ENCODE peak calls at places on chromosome 5, in five cellular contexts. I is HFF-Myc, K is psoas muscle, Y is tibial nerve, J is mesothelial cell of epicardium. A is an unnamed sample.
A peak's percentile ranks its signal among the peaks of the same experiment; 100 is the strongest.

GRCh38 chr5:173295796-173296195 is 32.4 kb downstream of the STC2 start:
- DNase-seq in I (no peak), K (no peak), Y (no peak), J (no peak), A (no peak)

GRCh38 chr5:72503888-72504491 is 3.2 kb downstream of the ZNF366 start:
- DNase-seq in I (no peak), K (no peak), Y (no peak), J (no peak), A (no peak)

GRCh38 chr5:126597156-126597555 is 2.1 kb upstream of the ALDH7A1 start:
- DNase-seq in I (no peak), K (no peak), Y (no peak), J (no peak), A (no peak)

GRCh38 chr5:132301341-132302274 is 7.4 kb downstream of the SLC22A4 start:
- DNase-seq in I (no peak), K (no peak), Y (no peak), J (no peak), A (no peak)

GRCh38 chr5:93186031-93186682 is 394.9 kb downstream of the NR2F1-AS1 start:
- DNase-seq in I (no peak), K (no peak), Y (no peak), J (no peak), A (no peak)

GRCh38 chr5:54492196-54492595 is 25.4 kb upstream of the SNX18 start:
- DNase-seq in I (no peak), K (no peak), Y (no peak), J (no peak), A (no peak)

GRCh38 chr5:115718853-115719252 is 93.0 kb upstream of the TMED7 start:
- DNase-seq in I (no peak), K (no peak), Y (peak; percentile 38), J (no peak), A (no peak)

GRCh38 chr5:34511915-34512314 is 144.2 kb upstream of the RAI14 start:
- DNase-seq in I (no peak), K (no peak), Y (peak; percentile 72), J (no peak), A (no peak)

GRCh38 chr5:169531631-169532030 is 51.9 kb upstream of the SPDL1 start:
- DNase-seq in I (no peak), K (no peak), Y (no peak), J (no peak), A (no peak)

GRCh38 chr5:32279223-32279622 is 33.5 kb downstream of the MTMR12 start:
- DNase-seq in I (no peak), K (no peak), Y (no peak), J (no peak), A (no peak)

GRCh38 chr5:32713396-32714381 is 2.6 kb downstream of the NPR3 start:
- DNase-seq in I (no peak), K (no peak), Y (no peak), J (peak; percentile 45), A (no peak)

GRCh38 chr5:34957857-34958690 is 28.7 kb downstream of the DNAJC21 start:
- DNase-seq in I (no peak), K (no peak), Y (peak; percentile 20), J (no peak), A (no peak)

GRCh38 chr5:14849516-14850294 is 21.9 kb downstream of the ANKH start:
- DNase-seq in I (no peak), K (no peak), Y (no peak), J (no peak), A (no peak)

GRCh38 chr5:172852490-172853354 is 18.7 kb downstream of the ERGIC1 start:
- DNase-seq in I (no peak), K (peak; percentile 72), Y (no peak), J (no peak), A (peak; percentile 42)

GRCh38 chr5:3401635-3402034 is 194.0 kb upstream of the IRX1 start:
- DNase-seq in I (no peak), K (no peak), Y (no peak), J (no peak), A (no peak)

GRCh38 chr5:153490124-153491085 is at the start of gene GRIA1:
- DNase-seq in I (no peak), K (no peak), Y (no peak), J (peak; percentile 44), A (no peak)

GRCh38 chr5:120055858-120056257 is 408.2 kb upstream of the PRR16 start:
- DNase-seq in I (peak; percentile 16), K (no peak), Y (no peak), J (no peak), A (no peak)

GRCh38 chr5:40121236-40121635 is 558.5 kb upstream of the PTGER4 start:
- DNase-seq in I (no peak), K (no peak), Y (no peak), J (no peak), A (no peak)

GRCh38 chr5:92561362-92562006 is 1019.5 kb downstream of the NR2F1-AS1 start:
- DNase-seq in I (no peak), K (no peak), Y (no peak), J (no peak), A (no peak)

GRCh38 chr5:91357012-91357634 is 26.0 kb downstream of the ARRDC3 start:
- DNase-seq in I (no peak), K (no peak), Y (no peak), J (no peak), A (no peak)

GRCh38 chr5:86152988-86153560 is 464.7 kb upstream of the COX7C start:
- DNase-seq in I (no peak), K (no peak), Y (no peak), J (no peak), A (no peak)

DNA sequence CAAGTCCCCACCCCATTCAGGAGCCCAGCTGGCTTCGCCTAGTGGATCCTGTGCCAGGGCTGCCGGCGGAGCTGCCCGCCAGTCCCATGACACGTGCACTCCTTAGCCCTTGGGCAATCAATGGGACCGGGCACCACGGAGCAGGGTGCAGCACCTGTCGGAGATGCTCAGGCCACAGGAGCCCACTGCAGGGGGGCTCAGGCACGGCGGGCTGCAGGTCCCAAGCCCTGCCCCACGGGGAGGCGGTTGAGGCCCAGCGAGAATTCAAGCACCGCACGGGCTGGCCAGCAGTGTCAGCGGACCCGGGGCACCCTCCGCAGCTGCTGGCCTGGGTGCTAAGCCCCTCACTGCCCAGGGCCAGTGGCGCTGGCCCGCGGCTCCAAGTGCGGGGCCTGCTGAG is 969.7 kb upstream of the CDH10 start:
- DNase-seq in I (no peak), K (no peak), Y (no peak), J (no peak), A (no peak)
- TF ChIP-seq CTCF in I (no peak), K (no peak), Y (no peak), J (no peak), A (no peak)

DNA sequence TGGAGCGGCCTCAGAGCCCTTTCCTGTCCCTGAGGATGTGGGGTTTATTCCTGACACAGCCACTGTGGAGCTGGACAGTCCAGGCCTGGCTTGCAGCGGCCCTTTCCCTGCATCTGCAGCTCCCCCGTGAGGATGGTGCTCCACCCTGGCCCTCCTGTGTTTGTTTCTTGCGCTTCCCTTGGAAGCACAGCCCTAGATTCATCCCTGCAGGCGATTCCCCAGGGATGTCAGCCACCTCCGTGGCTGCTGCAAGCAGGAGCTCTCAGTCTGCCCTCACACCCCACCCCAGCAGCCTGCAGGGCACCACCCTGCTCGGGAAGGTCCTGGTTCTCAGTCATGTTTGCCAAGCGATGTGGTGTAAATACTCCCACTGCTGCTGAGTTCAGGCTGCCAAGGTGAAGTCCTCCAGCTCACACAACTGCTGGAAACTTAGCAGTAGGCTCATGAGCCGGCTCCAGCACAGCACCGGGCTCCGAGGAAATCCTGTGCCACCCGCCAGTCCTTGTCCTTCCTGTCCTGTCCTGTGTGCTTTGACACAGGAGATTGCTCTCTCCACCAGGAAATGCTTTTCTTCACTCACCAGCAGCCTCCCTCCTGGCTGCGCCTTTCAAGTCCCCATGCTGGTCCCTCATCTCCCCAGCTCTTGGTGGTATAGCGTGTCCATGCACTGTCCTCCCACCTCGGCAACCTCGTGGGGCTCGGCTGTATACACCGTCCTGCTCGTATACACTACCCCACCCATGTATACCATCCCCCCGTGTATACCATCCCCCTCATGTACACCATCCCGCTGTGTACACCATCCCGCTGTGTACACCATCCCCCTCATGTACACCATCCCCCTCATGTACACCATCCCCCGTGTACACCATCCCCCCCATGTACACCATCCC is 16.2 kb downstream of the ROPN1L start:
- DNase-seq in I (no peak), K (no peak), Y (no peak), J (no peak), A (no peak)
- TF ChIP-seq CTCF in I (no peak), K (no peak), Y (no peak), J (no peak), A (no peak)

GRCh38 chr5:59496524-59497134 is 396.9 kb downstream of the PDE4D start:
- DNase-seq in I (no peak), K (no peak), Y (no peak), J (no peak), A (no peak)
- TF ChIP-seq CTCF in I (peak; percentile 50), K (no peak), Y (no peak), J (no peak), A (peak; percentile 12)

GRCh38 chr5:138635268-138635667 is 60.1 kb upstream of the HSPA9 start:
- DNase-seq in I (no peak), K (no peak), Y (no peak), J (no peak), A (no peak)
- TF ChIP-seq CTCF in I (no peak), K (no peak), Y (no peak), J (no peak), A (no peak)

DNA sequence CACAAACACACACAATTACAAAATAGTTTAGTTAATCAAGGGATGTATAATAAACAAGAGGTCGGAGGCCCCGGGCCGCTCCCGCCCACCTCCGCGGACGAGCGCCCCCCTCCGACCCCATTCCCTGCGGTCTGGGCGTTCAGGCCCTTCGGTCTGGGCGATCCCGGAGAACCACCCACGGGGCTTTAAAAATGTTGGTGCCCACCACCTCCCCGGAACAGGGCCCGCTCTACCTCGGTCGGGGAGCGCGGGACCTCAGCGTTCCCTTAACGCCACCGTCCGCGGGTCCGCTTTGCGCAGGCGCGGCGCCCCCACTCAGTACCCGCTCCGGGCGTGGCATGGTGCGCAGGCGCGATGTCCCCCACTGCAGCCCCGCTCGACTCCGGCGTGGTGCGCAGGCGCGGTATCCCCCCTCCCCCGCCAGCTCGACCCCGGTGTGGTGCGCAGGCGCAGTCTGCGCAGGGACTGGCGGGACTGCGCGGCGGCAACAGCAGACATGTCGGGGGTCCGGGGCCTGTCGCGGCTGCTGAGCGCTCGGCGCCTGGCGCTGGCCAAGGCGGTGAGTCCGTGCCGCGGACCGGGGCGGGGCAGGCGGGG is at the start of the genes CCDC127 and SDHA:
- DNase-seq in I (peak; percentile 56), K (peak; percentile 99), Y (peak; percentile 88), J (peak; percentile 100), A (peak; percentile 97)
- TF ChIP-seq CTCF in I (peak; percentile 32), K (peak; percentile 26), Y (peak; percentile 42), J (no peak), A (peak; percentile 26)

GRCh38 chr5:140205952-140206351 is 31.0 kb downstream of the CYSTM1 start:
- DNase-seq in I (no peak), K (no peak), Y (no peak), J (no peak), A (no peak)
- TF ChIP-seq CTCF in I (no peak), K (no peak), Y (no peak), J (no peak), A (no peak)

DNA sequence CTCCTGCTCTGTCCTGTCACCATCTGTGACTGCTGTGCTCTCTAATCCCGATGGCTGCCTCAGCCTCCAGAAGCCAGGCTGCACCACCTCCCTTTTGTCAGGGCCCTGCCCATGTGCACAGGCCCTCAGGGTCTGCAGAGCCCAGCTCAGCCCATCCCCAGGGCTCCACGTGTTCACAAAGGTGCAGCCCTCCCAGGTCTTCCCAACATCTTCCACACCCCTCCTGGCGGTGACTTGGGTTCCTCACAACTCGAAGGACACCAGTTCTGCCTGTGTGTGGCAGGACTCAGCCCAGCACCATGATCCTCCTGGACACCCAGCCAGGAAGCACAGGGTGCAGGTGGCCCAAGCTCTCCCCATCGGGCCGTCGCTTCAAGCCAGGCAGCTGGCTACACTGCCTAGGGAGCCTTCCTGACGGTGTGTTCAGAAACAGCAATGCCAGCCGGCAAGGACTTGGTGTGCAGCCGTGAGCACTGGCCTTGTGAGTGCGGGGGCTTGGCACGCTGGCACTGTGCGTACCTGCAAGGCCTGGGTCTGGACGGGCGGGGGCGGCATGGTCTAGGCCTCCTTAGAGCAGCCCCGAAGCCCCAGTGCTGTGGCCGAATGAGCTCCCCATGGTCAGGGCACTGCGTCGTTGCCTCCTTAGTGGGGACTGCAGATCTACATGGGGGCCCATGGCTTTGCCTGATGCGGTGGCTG is 96.1 kb downstream of the MRPL36 start:
- DNase-seq in I (no peak), K (no peak), Y (no peak), J (no peak), A (no peak)
- TF ChIP-seq CTCF in I (no peak), K (no peak), Y (no peak), J (no peak), A (no peak)

A was measured in natural killer cell.